ENCODE peak calls at places on chromosomes 4 and X, in nine cellular contexts. A, T, G, C, W, K, R, Z and H are unnamed samples.

GRCh38 chr4:87046111-87046510 is 111.3 kb downstream of the AFF1 start:
- DNase-seq in G (no peak), Z (no peak), C (no peak), T (peak), A (no peak), W (no peak), K (peak), R (no peak), H (no peak)

GRCh38 chrX:112368371-112368770 is 285.8 kb upstream of the TRPC5 start:
- DNase-seq in Z (no peak), R (no peak), W (no peak), T (no peak), A (no peak), C (no peak), G (no peak), K (no peak), H (no peak)

GRCh38 chr4:101306225-101306624 is 41.1 kb downstream of the PPP3CA start:
- DNase-seq in G (peak), C (no peak), Z (no peak), A (no peak), K (no peak), W (no peak), T (no peak), R (no peak), H (no peak)

GRCh38 chr4:55393461-55394320 is 2.1 kb upstream of the TMEM165 start:
- DNase-seq in K (peak), W (no peak), A (no peak), G (no peak), C (no peak), Z (no peak), R (no peak), T (peak), H (no peak)

GRCh38 chrX:44245730-44246129 is 97.7 kb downstream of the EFHC2 start:
- DNase-seq in W (no peak), C (no peak), K (no peak), A (no peak), G (no peak), Z (no peak), T (no peak), R (no peak), H (no peak)

GRCh38 chrX:104668550-104668949 is 102.6 kb downstream of the IL1RAPL2 start:
- DNase-seq in C (no peak), K (no peak), G (no peak), R (no peak), A (no peak), T (no peak), Z (no peak), W (no peak), H (no peak)

GRCh38 chrX:16882702-16883486 is 12.7 kb upstream of the RBBP7 start:
- DNase-seq in A (peak), K (peak), T (peak), C (peak), G (peak), R (peak), Z (peak), W (peak), H (peak)

GRCh38 chr4:1216869-1217294 is 32.0 kb downstream of the CTBP1 start:
- DNase-seq in A (no peak), Z (peak), R (peak), T (no peak), G (no peak), C (peak), K (no peak), W (peak), H (peak)

GRCh38 chr4:101178731-101179130 is 168.6 kb downstream of the PPP3CA start:
- DNase-seq in Z (no peak), G (no peak), T (peak), R (no peak), C (no peak), A (no peak), W (no peak), K (peak), H (no peak)

GRCh38 chr4:78691971-78692814 is 84.0 kb upstream of the BMP2K start:
- DNase-seq in G (no peak), C (no peak), T (no peak), W (no peak), K (peak), A (no peak), R (no peak), Z (no peak), H (no peak)

GRCh38 chr4:161581262-161581661 is 582.5 kb downstream of the FSTL5 start:
- DNase-seq in C (no peak), G (no peak), Z (no peak), K (peak), A (no peak), R (no peak), W (no peak), T (no peak), H (no peak)